ENCODE peak calls at places on chromosomes 1 and 21, in four cellular contexts. V is astrocyte of the spinal cord; Y is activated naive CD8-positive, alpha-beta T cell treated with anti-CD3 and anti-CD28 coated beads for 36 hours; A is GM03348. O is an unnamed sample.

GRCh38 chr1:53525595-53525994 is 66.4 kb downstream of the DMRTB1 start:
- DNase-seq in V (no peak), A (no peak), Y (no peak), O (no peak)

GRCh38 chr1:29057700-29058099 is 66.0 kb downstream of the TMEM200B start:
- DNase-seq in Y (no peak), V (no peak), A (no peak), O (no peak)

GRCh38 chr1:31003613-31004230 is 61.8 kb downstream of the PUM1 start:
- DNase-seq in Y (no peak), V (no peak), A (no peak), O (no peak)

GRCh38 chr1:116506132-116507004 is 64.5 kb downstream of the CD58 start:
- DNase-seq in A (no peak), Y (no peak), V (no peak), O (no peak)

GRCh38 chr21:38817371-38818335 is 11.9 kb downstream of the ETS2 start:
- DNase-seq in V (peak; percentile 66), Y (no peak), A (peak; percentile 71), O (no peak)

GRCh38 chr1:41806472-41807155 is 112.1 kb downstream of the HIVEP3 start:
- DNase-seq in V (no peak), A (no peak), Y (peak; percentile 71), O (peak; percentile 59)

GRCh38 chr1:223742861-223743517 is 30.6 kb downstream of the CAPN2 start:
- DNase-seq in V (no peak), Y (no peak), A (no peak), O (no peak)

GRCh38 chr1:40736085-40736531 is 44.6 kb downstream of the NFYC start:
- DNase-seq in V (peak; percentile 88), A (peak; percentile 28), Y (no peak), O (no peak)

GRCh38 chr1:65881070-65881594 is 88.4 kb downstream of the PDE4B start:
- DNase-seq in A (peak; percentile 69), V (no peak), Y (no peak), O (no peak)

GRCh38 chr1:9065213-9065751 is 4.2 kb downstream of the SLC2A5 start:
- DNase-seq in V (no peak), A (no peak), Y (no peak), O (no peak)

GRCh38 chr1:71307451-71307850 is 226.6 kb upstream of the ZRANB2 start:
- DNase-seq in A (peak; percentile 66), V (peak; percentile 54), Y (no peak), O (no peak)

GRCh38 chr1:23718482-23718881 is 24.8 kb upstream of the ELOA start:
- DNase-seq in V (peak; percentile 23), A (peak; percentile 26), Y (no peak), O (no peak)

GRCh38 chr1:236608930-236609726 is 4.8 kb upstream of the HEATR1 start:
- DNase-seq in Y (no peak), V (peak; percentile 37), A (peak; percentile 62), O (no peak)

GRCh38 chr1:61054636-61055035 is 27.7 kb upstream of the NFIA start:
- DNase-seq in V (no peak), A (no peak), Y (no peak), O (no peak)

GRCh38 chr1:178031856-178032320 is 62.0 kb upstream of the RASAL2 start:
- DNase-seq in A (peak; percentile 91), Y (peak; percentile 6), V (peak; percentile 94), O (no peak)

GRCh38 chr1:186884266-186884665 is 55.5 kb downstream of the PLA2G4A start:
- DNase-seq in Y (no peak), A (no peak), V (no peak), O (no peak)

GRCh38 chr1:228976316-228976715 is 241.0 kb downstream of the RHOU start:
- DNase-seq in A (no peak), V (no peak), Y (no peak), O (no peak)

GRCh38 chr1:207070811-207071210 is 17.7 kb downstream of the PFKFB2 start:
- DNase-seq in Y (no peak), V (no peak), A (no peak), O (no peak)

GRCh38 chr1:59730759-59731478 is 83.8 kb upstream of the HOOK1 start:
- DNase-seq in V (peak; percentile 98), A (peak; percentile 73), Y (no peak), O (no peak)

GRCh38 chr1:36772837-36773495 is 261.3 kb downstream of the GRIK3 start:
- DNase-seq in A (no peak), V (no peak), Y (no peak), O (no peak)

GRCh38 chr1:55803429-55803828 is 588.3 kb upstream of the USP24 start:
- DNase-seq in V (no peak), Y (no peak), A (no peak), O (no peak)

GRCh38 chr1:41073971-41074370 is 52.4 kb upstream of the SLFNL1 start:
- DNase-seq in A (peak; percentile 44), V (peak; percentile 54), Y (no peak), O (no peak)

GRCh38 chr1:213041443-213041842 is 9.6 kb upstream of the RPS6KC1 start:
- DNase-seq in A (no peak), Y (no peak), V (peak; percentile 70), O (no peak)

GRCh38 chr21:37983336-37984095 is 67.3 kb upstream of the KCNJ6 start:
- DNase-seq in A (no peak), V (peak; percentile 36), Y (no peak), O (no peak)

O was measured in activated T-helper 9 cell treated with anti-CD3 and anti-CD28 coated beads, Interleukin-2, amount 50 U/mL, for 16 hours.